ENCODE peak calls at places on chromosomes 13 and 19, in eight cellular contexts. Y is T-cell; I is endothelial cell; Z is KG1; X is activated CD4-positive, alpha-beta T cell treated with anti-CD3 and anti-CD28 coated beads for 48 hours; F is NCI-H1417 treated with DMSO at 0.1 percent for 48 hours; H is NCI-H460; N is choroid plexus epithelial cell. B is an unnamed sample.

GRCh38 chr19:39941151-39941550 is 6.7 kb upstream of the FCGBP start:
- DNase-seq in Y (no peak), I (no peak), Z (no peak), X (no peak), F (no peak), H (no peak), N (no peak), B (no peak)

GRCh38 chr13:60617863-60618733 is 221.1 kb downstream of the TDRD3 start:
- DNase-seq in Y (no peak), I (peak), Z (no peak), X (no peak), F (no peak), H (no peak), N (peak), B (peak)

GRCh38 chr19:10961073-10961762 is 388 bp downstream of the SMARCA4 start:
- DNase-seq in Y (no peak), I (peak), Z (no peak), X (no peak), F (peak), H (no peak), N (no peak), B (no peak)

GRCh38 chr13:30148171-30148754 is 159.1 kb downstream of the KATNAL1 start:
- DNase-seq in Y (no peak), I (no peak), Z (no peak), X (peak), F (no peak), H (no peak), N (no peak), B (no peak)

GRCh38 chr19:11264452-11265176 is 2.3 kb upstream of the DOCK6 start:
- DNase-seq in Y (no peak), I (peak), Z (no peak), X (no peak), F (no peak), H (no peak), N (no peak), B (no peak)

GRCh38 chr13:83765796-83766195 is 116.5 kb downstream of the SLITRK1 start:
- DNase-seq in Y (no peak), I (no peak), Z (no peak), X (no peak), F (no peak), H (no peak), N (peak), B (no peak)

GRCh38 chr13:73872397-73872796 is 261.8 kb downstream of the KLF12 start:
- DNase-seq in Y (no peak), I (no peak), Z (no peak), X (no peak), F (no peak), H (no peak), N (peak), B (peak)

GRCh38 chr13:101631403-101631802 is 178.9 kb downstream of the ITGBL1 start:
- DNase-seq in Y (no peak), I (no peak), Z (no peak), X (no peak), F (no peak), H (peak), N (no peak), B (no peak)

GRCh38 chr13:28744091-28744536 is 25.3 kb upstream of the SLC46A3 start:
- DNase-seq in Y (no peak), I (peak), Z (no peak), X (no peak), F (no peak), H (no peak), N (peak), B (peak)

GRCh38 chr13:112172641-112173171 is 105.8 kb downstream of the SOX1 start:
- DNase-seq in Y (no peak), I (no peak), Z (no peak), X (no peak), F (no peak), H (no peak), N (no peak), B (no peak)

GRCh38 chr13:110726726-110727125 is 13.2 kb downstream of the ING1 start:
- DNase-seq in Y (peak), I (no peak), Z (no peak), X (peak), F (no peak), H (no peak), N (no peak), B (no peak)

GRCh38 chr19:27652796-27653195 is 1560.2 kb downstream of the UQCRFS1 start:
- DNase-seq in Y (no peak), I (no peak), Z (no peak), X (no peak), F (no peak), H (no peak), N (no peak), B (no peak)

B was measured in fibroblast of mammary gland.